ENCODE peak calls at places on chromosomes 16 and 17, in eight cellular contexts. One of them, this sample, is unnamed.

GRCh38 chr16:85564277-85565051 is 48.7 kb upstream of the GSE1 start:
- DNase-seq in omental fat pad: no peak
- DNase-seq in colonic mucosa: no peak
- DNase-seq in GM13977: peak
- DNase-seq in WTC11: no peak
- DNase-seq in ovary: no peak
- DNase-seq in Calu3: peak
- DNase-seq in fibroblast of pulmonary artery: no peak
- DNase-seq in this sample: no peak

GRCh38 chr17:68593331-68593710 is 7.8 kb downstream of the FAM20A start:
- DNase-seq in omental fat pad: no peak
- DNase-seq in colonic mucosa: no peak
- DNase-seq in GM13977: no peak
- DNase-seq in WTC11: no peak
- DNase-seq in ovary: no peak
- DNase-seq in Calu3: no peak
- DNase-seq in fibroblast of pulmonary artery: no peak
- DNase-seq in this sample: no peak

GRCh38 chr17:20281860-20282259 is 185.5 kb downstream of the LGALS9B start:
- DNase-seq in omental fat pad: no peak
- DNase-seq in colonic mucosa: peak
- DNase-seq in GM13977: no peak
- DNase-seq in WTC11: no peak
- DNase-seq in ovary: no peak
- DNase-seq in Calu3: no peak
- DNase-seq in fibroblast of pulmonary artery: no peak
- DNase-seq in this sample: no peak

GRCh38 chr16:46950009-46950408 is 23.5 kb downstream of the DNAJA2 start:
- DNase-seq in omental fat pad: no peak
- DNase-seq in colonic mucosa: no peak
- DNase-seq in GM13977: no peak
- DNase-seq in WTC11: no peak
- DNase-seq in ovary: no peak
- DNase-seq in Calu3: no peak
- DNase-seq in fibroblast of pulmonary artery: no peak
- DNase-seq in this sample: no peak

GRCh38 chr17:15273141-15273793 is 8.1 kb upstream of the PMP22 start:
- DNase-seq in omental fat pad: no peak
- DNase-seq in colonic mucosa: no peak
- DNase-seq in GM13977: no peak
- DNase-seq in WTC11: no peak
- DNase-seq in ovary: no peak
- DNase-seq in Calu3: no peak
- DNase-seq in fibroblast of pulmonary artery: peak
- DNase-seq in this sample: no peak

GRCh38 chr16:11067266-11067665 is 122.9 kb downstream of the CLEC16A start:
- DNase-seq in omental fat pad: no peak
- DNase-seq in colonic mucosa: no peak
- DNase-seq in GM13977: no peak
- DNase-seq in WTC11: no peak
- DNase-seq in ovary: peak
- DNase-seq in Calu3: no peak
- DNase-seq in fibroblast of pulmonary artery: no peak
- DNase-seq in this sample: no peak

GRCh38 chr17:34236341-34236892 is 18.7 kb upstream of the CCL2 start:
- DNase-seq in omental fat pad: no peak
- DNase-seq in colonic mucosa: no peak
- DNase-seq in GM13977: no peak
- DNase-seq in WTC11: no peak
- DNase-seq in ovary: no peak
- DNase-seq in Calu3: no peak
- DNase-seq in fibroblast of pulmonary artery: no peak
- DNase-seq in this sample: no peak

GRCh38 chr16:87074635-87075318 is 242.4 kb downstream of the C16orf95 start:
- DNase-seq in omental fat pad: no peak
- DNase-seq in colonic mucosa: no peak
- DNase-seq in GM13977: no peak
- DNase-seq in WTC11: no peak
- DNase-seq in ovary: no peak
- DNase-seq in Calu3: no peak
- DNase-seq in fibroblast of pulmonary artery: no peak
- DNase-seq in this sample: no peak

GRCh38 chr16:72072514-72073342 is 9.7 kb downstream of the HPR start:
- DNase-seq in omental fat pad: no peak
- DNase-seq in colonic mucosa: peak
- DNase-seq in GM13977: no peak
- DNase-seq in WTC11: no peak
- DNase-seq in ovary: peak
- DNase-seq in Calu3: no peak
- DNase-seq in fibroblast of pulmonary artery: peak
- DNase-seq in this sample: no peak

GRCh38 chr16:3017806-3018506 is at the start of gene CLDN6:
- DNase-seq in omental fat pad: no peak
- DNase-seq in colonic mucosa: no peak
- DNase-seq in GM13977: peak
- DNase-seq in WTC11: peak
- DNase-seq in ovary: no peak
- DNase-seq in Calu3: peak
- DNase-seq in fibroblast of pulmonary artery: no peak
- DNase-seq in this sample: no peak

GRCh38 chr17:45666046-45666600 is 118.0 kb upstream of the CRHR1 start:
- DNase-seq in omental fat pad: no peak
- DNase-seq in colonic mucosa: no peak
- DNase-seq in GM13977: no peak
- DNase-seq in WTC11: peak
- DNase-seq in ovary: no peak
- DNase-seq in Calu3: no peak
- DNase-seq in fibroblast of pulmonary artery: no peak
- DNase-seq in this sample: no peak

GRCh38 chr16:4687416-4687815 is 5.9 kb upstream of the NUDT16L1 start:
- DNase-seq in omental fat pad: no peak
- DNase-seq in colonic mucosa: no peak
- DNase-seq in GM13977: no peak
- DNase-seq in WTC11: no peak
- DNase-seq in ovary: no peak
- DNase-seq in Calu3: no peak
- DNase-seq in fibroblast of pulmonary artery: no peak
- DNase-seq in this sample: no peak

GRCh38 chr16:66052745-66053144 is 313.7 kb upstream of the CDH5 start:
- DNase-seq in omental fat pad: no peak
- DNase-seq in colonic mucosa: no peak
- DNase-seq in GM13977: no peak
- DNase-seq in WTC11: no peak
- DNase-seq in ovary: no peak
- DNase-seq in Calu3: no peak
- DNase-seq in fibroblast of pulmonary artery: no peak
- DNase-seq in this sample: no peak

GRCh38 chr16:27321013-27321960 is 7.5 kb downstream of the IL4R start:
- DNase-seq in omental fat pad: no peak
- DNase-seq in colonic mucosa: no peak
- DNase-seq in GM13977: no peak
- DNase-seq in WTC11: no peak
- DNase-seq in ovary: peak
- DNase-seq in Calu3: no peak
- DNase-seq in fibroblast of pulmonary artery: peak
- DNase-seq in this sample: no peak

GRCh38 chr17:66577041-66577440 is 257.9 kb upstream of the CACNG5 start:
- DNase-seq in omental fat pad: no peak
- DNase-seq in colonic mucosa: no peak
- DNase-seq in GM13977: no peak
- DNase-seq in WTC11: no peak
- DNase-seq in ovary: no peak
- DNase-seq in Calu3: no peak
- DNase-seq in fibroblast of pulmonary artery: no peak
- DNase-seq in this sample: no peak

GRCh38 chr17:70552230-70552981 is 383.1 kb downstream of the KCNJ2 start:
- DNase-seq in omental fat pad: no peak
- DNase-seq in colonic mucosa: no peak
- DNase-seq in GM13977: peak
- DNase-seq in WTC11: no peak
- DNase-seq in ovary: no peak
- DNase-seq in Calu3: no peak
- DNase-seq in fibroblast of pulmonary artery: peak
- DNase-seq in this sample: no peak

GRCh38 chr16:85370881-85371651 is 242.1 kb upstream of the GSE1 start:
- DNase-seq in omental fat pad: no peak
- DNase-seq in colonic mucosa: peak
- DNase-seq in GM13977: no peak
- DNase-seq in WTC11: no peak
- DNase-seq in ovary: no peak
- DNase-seq in Calu3: no peak
- DNase-seq in fibroblast of pulmonary artery: no peak
- DNase-seq in this sample: no peak

GRCh38 chr16:66512589-66513404 is 37.1 kb downstream of the TK2 start:
- DNase-seq in omental fat pad: no peak
- DNase-seq in colonic mucosa: no peak
- DNase-seq in GM13977: no peak
- DNase-seq in WTC11: no peak
- DNase-seq in ovary: peak
- DNase-seq in Calu3: peak
- DNase-seq in fibroblast of pulmonary artery: peak
- DNase-seq in this sample: no peak

GRCh38 chr16:86542756-86543750 is 12.0 kb downstream of the MTHFSD start:
- DNase-seq in omental fat pad: no peak
- DNase-seq in colonic mucosa: no peak
- DNase-seq in GM13977: no peak
- DNase-seq in WTC11: no peak
- DNase-seq in ovary: no peak
- DNase-seq in Calu3: no peak
- DNase-seq in fibroblast of pulmonary artery: no peak
- DNase-seq in this sample: no peak

GRCh38 chr16:56277040-56277439 is 85.8 kb downstream of the GNAO1 start:
- DNase-seq in omental fat pad: no peak
- DNase-seq in colonic mucosa: no peak
- DNase-seq in GM13977: no peak
- DNase-seq in WTC11: peak
- DNase-seq in ovary: no peak
- DNase-seq in Calu3: no peak
- DNase-seq in fibroblast of pulmonary artery: no peak
- DNase-seq in this sample: no peak

GRCh38 chr17:61458491-61459433 is 6.5 kb downstream of the TBX4 start:
- DNase-seq in omental fat pad: no peak
- DNase-seq in colonic mucosa: peak
- DNase-seq in GM13977: no peak
- DNase-seq in WTC11: no peak
- DNase-seq in ovary: peak
- DNase-seq in Calu3: no peak
- DNase-seq in fibroblast of pulmonary artery: no peak
- DNase-seq in this sample: no peak

GRCh38 chr17:8125947-8126305 is 2.0 kb upstream of the HES7 start:
- DNase-seq in omental fat pad: no peak
- DNase-seq in colonic mucosa: peak
- DNase-seq in GM13977: no peak
- DNase-seq in WTC11: peak
- DNase-seq in ovary: no peak
- DNase-seq in Calu3: no peak
- DNase-seq in fibroblast of pulmonary artery: no peak
- DNase-seq in this sample: no peak

GRCh38 chr16:3582276-3583165 is 5.3 kb upstream of the NLRC3 start:
- DNase-seq in omental fat pad: no peak
- DNase-seq in colonic mucosa: no peak
- DNase-seq in GM13977: no peak
- DNase-seq in WTC11: no peak
- DNase-seq in ovary: no peak
- DNase-seq in Calu3: no peak
- DNase-seq in fibroblast of pulmonary artery: no peak
- DNase-seq in this sample: no peak

GRCh38 chr16:4780235-4780634 is 7.9 kb downstream of the SEPTIN12 start:
- DNase-seq in omental fat pad: no peak
- DNase-seq in colonic mucosa: no peak
- DNase-seq in GM13977: no peak
- DNase-seq in WTC11: no peak
- DNase-seq in ovary: no peak
- DNase-seq in Calu3: no peak
- DNase-seq in fibroblast of pulmonary artery: no peak
- DNase-seq in this sample: no peak

GRCh38 chr17:10036511-10037061 is 131.5 kb upstream of the RCVRN start:
- DNase-seq in omental fat pad: no peak
- DNase-seq in colonic mucosa: peak
- DNase-seq in GM13977: no peak
- DNase-seq in WTC11: no peak
- DNase-seq in ovary: peak
- DNase-seq in Calu3: peak
- DNase-seq in fibroblast of pulmonary artery: peak
- DNase-seq in this sample: no peak

GRCh38 chr16:58515125-58515870 is at the start of gene SETD6:
- DNase-seq in omental fat pad: peak
- DNase-seq in colonic mucosa: peak
- DNase-seq in GM13977: peak
- DNase-seq in WTC11: peak
- DNase-seq in ovary: peak
- DNase-seq in Calu3: peak
- DNase-seq in fibroblast of pulmonary artery: peak
- DNase-seq in this sample: no peak
- TF ChIP-seq CTCF in omental fat pad: no peak
- TF ChIP-seq CTCF in colonic mucosa: no peak
- TF ChIP-seq CTCF in GM13977: peak
- TF ChIP-seq CTCF in WTC11: no peak
- TF ChIP-seq CTCF in ovary: peak
- TF ChIP-seq CTCF in Calu3: peak
- TF ChIP-seq CTCF in fibroblast of pulmonary artery: no peak
- TF ChIP-seq CTCF in this sample: no peak

GRCh38 chr16:88194397-88195020 is 188.2 kb upstream of the ZNF469 start:
- DNase-seq in omental fat pad: no peak
- DNase-seq in colonic mucosa: peak
- DNase-seq in GM13977: no peak
- DNase-seq in WTC11: no peak
- DNase-seq in ovary: peak
- DNase-seq in Calu3: no peak
- DNase-seq in fibroblast of pulmonary artery: no peak
- DNase-seq in this sample: no peak
- TF ChIP-seq CTCF in omental fat pad: no peak
- TF ChIP-seq CTCF in colonic mucosa: peak
- TF ChIP-seq CTCF in GM13977: no peak
- TF ChIP-seq CTCF in WTC11: no peak
- TF ChIP-seq CTCF in ovary: no peak
- TF ChIP-seq CTCF in Calu3: no peak
- TF ChIP-seq CTCF in fibroblast of pulmonary artery: no peak
- TF ChIP-seq CTCF in this sample: no peak

GRCh38 chr17:1899403-1900000 is 69.7 kb downstream of the RPA1 start:
- DNase-seq in omental fat pad: no peak
- DNase-seq in colonic mucosa: no peak
- DNase-seq in GM13977: no peak
- DNase-seq in WTC11: no peak
- DNase-seq in ovary: no peak
- DNase-seq in Calu3: no peak
- DNase-seq in fibroblast of pulmonary artery: no peak
- DNase-seq in this sample: no peak
- TF ChIP-seq CTCF in omental fat pad: no peak
- TF ChIP-seq CTCF in colonic mucosa: no peak
- TF ChIP-seq CTCF in GM13977: no peak
- TF ChIP-seq CTCF in WTC11: no peak
- TF ChIP-seq CTCF in ovary: no peak
- TF ChIP-seq CTCF in Calu3: no peak
- TF ChIP-seq CTCF in fibroblast of pulmonary artery: peak
- TF ChIP-seq CTCF in this sample: no peak

DNA sequence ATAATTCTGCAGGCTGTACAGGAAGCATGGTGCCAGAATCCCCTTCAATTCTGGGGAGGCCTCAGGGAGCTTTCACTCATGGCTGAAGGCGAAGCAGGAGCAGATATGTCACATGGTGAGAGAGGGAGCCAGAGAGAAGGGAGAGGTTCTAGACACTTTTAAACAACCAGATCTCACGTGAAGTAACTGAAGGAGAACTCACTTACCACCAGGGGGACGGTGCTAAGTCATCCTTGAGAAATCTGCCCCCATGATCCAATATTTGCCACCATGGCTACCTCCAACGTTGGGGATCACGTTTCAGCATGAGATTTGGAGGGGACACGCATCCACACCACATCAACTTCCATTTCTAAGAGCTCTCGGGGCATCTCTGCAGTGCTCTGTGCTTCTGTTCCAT is 37.4 kb upstream of the GNA13 start:
- DNase-seq in omental fat pad: no peak
- DNase-seq in colonic mucosa: no peak
- DNase-seq in GM13977: no peak
- DNase-seq in WTC11: no peak
- DNase-seq in ovary: no peak
- DNase-seq in Calu3: no peak
- DNase-seq in fibroblast of pulmonary artery: no peak
- DNase-seq in this sample: no peak
- TF ChIP-seq CTCF in omental fat pad: no peak
- TF ChIP-seq CTCF in colonic mucosa: no peak
- TF ChIP-seq CTCF in GM13977: no peak
- TF ChIP-seq CTCF in WTC11: no peak
- TF ChIP-seq CTCF in ovary: no peak
- TF ChIP-seq CTCF in Calu3: no peak
- TF ChIP-seq CTCF in fibroblast of pulmonary artery: peak
- TF ChIP-seq CTCF in this sample: no peak